ENCODE peak calls at places on chromosomes 7 and 10, in five cellular contexts. N is endothelial cell, B is left ventricle myocardium inferior, A is stomach, U is breast epithelium. S is an unnamed sample.

GRCh38 chr7:97104719-97105129 is 12.8 kb upstream of the SDHAF3 start:
- DNase-seq in A (peak), N (peak), B (peak), U (peak), S (peak)

GRCh38 chr10:28367865-28368541 is 65.1 kb upstream of the MPP7 start:
- DNase-seq in B (peak), A (no peak), U (no peak), N (no peak), S (peak)

GRCh38 chr10:132148261-132149251 is 38.2 kb upstream of the DPYSL4 start:
- DNase-seq in A (no peak), N (no peak), B (peak), U (no peak), S (no peak)

GRCh38 chr7:157425137-157425731 is 88.4 kb downstream of the DNAJB6 start:
- DNase-seq in A (no peak), B (peak), U (no peak), N (no peak), S (no peak)

GRCh38 chr7:26356929-26357792 is 65.5 kb downstream of the SNX10 start:
- DNase-seq in U (no peak), B (no peak), A (no peak), N (no peak), S (no peak)

GRCh38 chr7:127792528-127793342 is 140.7 kb downstream of the SND1 start:
- DNase-seq in U (no peak), B (no peak), A (peak), N (peak), S (no peak)

GRCh38 chr10:132462463-132463332 is 65.7 kb downstream of the PWWP2B start:
- DNase-seq in N (no peak), B (peak), U (no peak), A (no peak), S (no peak)

GRCh38 chr10:86373251-86373650 is 6.7 kb upstream of the GRID1 start:
- DNase-seq in A (no peak), B (no peak), N (no peak), U (no peak), S (no peak)

GRCh38 chr10:85458274-85458673 is 908.3 kb downstream of the GRID1 start:
- DNase-seq in U (no peak), N (no peak), B (no peak), A (no peak), S (no peak)

GRCh38 chr10:80164596-80164995 is 32.1 kb downstream of the PLAC9 start:
- DNase-seq in U (no peak), N (no peak), A (no peak), B (no peak), S (no peak)

GRCh38 chr10:80163741-80164341 is 31.3 kb downstream of the PLAC9 start:
- DNase-seq in N (no peak), A (peak), B (no peak), U (no peak), S (no peak)

GRCh38 chr10:80167471-80167870 is 34.9 kb downstream of the PLAC9 start:
- DNase-seq in U (no peak), A (no peak), N (no peak), B (no peak), S (no peak)

GRCh38 chr10:80166581-80167470 is 34.3 kb downstream of the PLAC9 start:
- DNase-seq in B (no peak), U (no peak), N (no peak), A (no peak), S (no peak)

DNA sequence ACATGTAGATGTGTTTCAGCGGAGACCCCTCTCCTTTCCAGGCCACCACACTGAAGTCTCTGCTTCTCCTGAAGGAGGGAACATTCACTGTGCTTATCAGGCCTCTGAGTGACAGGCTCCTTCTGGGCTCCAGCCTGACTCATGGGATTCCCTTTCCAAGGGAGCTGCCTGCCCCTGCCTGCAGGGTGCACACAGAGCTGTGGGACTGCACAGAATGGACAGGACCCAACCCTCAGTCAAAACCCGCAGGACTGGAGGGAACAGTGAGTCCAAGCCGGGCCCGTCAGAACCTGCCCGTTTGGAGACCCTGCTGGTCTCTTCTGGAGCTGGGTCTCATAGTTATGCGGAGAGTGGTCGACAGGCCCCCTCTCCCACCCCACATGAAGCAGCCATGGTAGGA is 32.6 kb downstream of the PLAC9 start:
- DNase-seq in A (no peak), U (no peak), N (no peak), B (no peak), S (no peak)
- TF ChIP-seq CTCF in A (no peak), U (no peak), N (no peak), B (peak), S (no peak)

DNA sequence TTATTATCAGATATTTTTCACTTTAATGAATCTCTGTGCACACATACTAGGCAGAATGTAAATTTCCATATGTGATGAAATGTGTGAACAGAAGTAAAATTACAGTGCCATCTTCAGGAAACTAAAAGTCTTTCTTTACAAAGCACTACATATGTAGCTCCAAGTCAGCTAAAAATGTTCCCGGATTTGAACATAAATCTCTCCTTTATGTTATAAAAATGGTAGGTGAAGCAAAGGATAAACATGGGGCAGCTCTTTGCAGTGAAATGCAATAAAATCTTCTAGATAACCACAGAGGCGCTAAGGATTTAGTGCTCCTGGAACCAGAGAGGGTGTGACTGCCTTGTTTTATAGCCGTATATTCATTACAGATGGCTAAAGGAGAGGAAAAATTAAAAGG is 104.9 kb upstream of the C7orf33 start:
- DNase-seq in A (no peak), N (no peak), U (no peak), B (no peak), S (no peak)
- TF ChIP-seq CTCF in A (no peak), N (no peak), U (no peak), B (no peak), S (no peak)

DNA sequence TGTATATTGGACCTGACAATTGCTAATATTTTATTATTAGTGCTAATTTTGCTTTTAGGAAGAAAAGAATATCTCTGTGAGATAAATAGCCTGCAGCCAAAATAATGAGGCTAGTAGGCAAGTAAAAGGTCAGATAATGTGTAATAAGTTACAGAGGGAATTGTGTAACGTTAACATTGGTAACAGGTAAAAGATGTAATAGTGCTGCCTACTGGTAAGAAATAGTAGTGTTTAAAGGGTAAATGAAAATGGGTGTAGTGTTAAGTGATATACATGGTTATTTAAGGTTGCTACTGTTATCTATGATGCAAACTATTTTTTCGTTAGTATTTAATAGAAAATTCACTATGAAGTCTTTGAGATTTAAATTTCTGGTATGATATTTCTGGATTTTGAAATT is 9.2 kb upstream of the FOXP2 start:
- DNase-seq in A (no peak), N (no peak), B (no peak), U (no peak), S (no peak)
- TF ChIP-seq CTCF in A (no peak), N (peak), B (peak), U (peak), S (no peak)

GRCh38 chr7:144786079-144786478 is 49.8 kb downstream of the TPK1 start:
- DNase-seq in A (no peak), B (no peak), U (no peak), N (no peak), S (no peak)

GRCh38 chr7:144786522-144786921 is 49.3 kb downstream of the TPK1 start:
- DNase-seq in A (no peak), B (no peak), U (no peak), N (peak), S (no peak)

GRCh38 chr7:144785491-144785890 is 50.4 kb downstream of the TPK1 start:
- DNase-seq in U (no peak), N (no peak), B (no peak), A (no peak), S (no peak)

GRCh38 chr7:144784943-144785342 is 50.9 kb downstream of the TPK1 start:
- DNase-seq in N (no peak), A (no peak), B (no peak), U (no peak), S (no peak)

GRCh38 chr7:144787127-144787526 is 48.7 kb downstream of the TPK1 start:
- DNase-seq in B (no peak), A (no peak), U (no peak), N (peak), S (no peak)
- TF ChIP-seq CTCF in B (peak), A (no peak), U (no peak), N (peak), S (no peak)